ENCODE peak calls at places on chromosomes 4 and X, in four cellular contexts. T is GM12878, L is K562, Q is HepG2. F is an unnamed sample.

GRCh38 chr4:112765317-112765989 is 128.5 kb downstream of the LARP7 start:
- DNase-seq in T (peak; percentile 7), L (peak; percentile 60), Q (peak; percentile 52), F (no peak)

GRCh38 chrX:151082077-151082948 is 94.1 kb upstream of the GPR50 start:
- DNase-seq in T (no peak), L (peak; percentile 73), Q (peak; percentile 15), F (peak; percentile 66)

GRCh38 chr4:52658671-52659015 is 458 bp downstream of the USP46 start:
- DNase-seq in T (no peak), L (peak; percentile 60), Q (no peak), F (peak; percentile 28)

GRCh38 chr4:71004281-71004851 is 10.9 kb downstream of the DCK start:
- DNase-seq in T (no peak), L (no peak), Q (peak; percentile 7), F (peak; percentile 41)

GRCh38 chr4:173226401-173226888 is 57.8 kb downstream of the GALNT7 start:
- DNase-seq in T (no peak), L (no peak), Q (no peak), F (no peak)

GRCh38 chrX:110341189-110342035 is 17.2 kb upstream of the RTL9 start:
- DNase-seq in T (no peak), L (no peak), Q (no peak), F (no peak)

GRCh38 chr4:81470456-81471327 is 1.0 kb downstream of the RASGEF1B start:
- DNase-seq in T (no peak), L (peak; percentile 7), Q (no peak), F (peak; percentile 29)

GRCh38 chr4:97475621-97476020 is 667.7 kb downstream of the STPG2 start:
- DNase-seq in T (no peak), L (no peak), Q (no peak), F (no peak)

GRCh38 chrX:87900320-87900908 is 382.8 kb downstream of the KLHL4 start:
- DNase-seq in T (peak; percentile 50), L (no peak), Q (no peak), F (no peak)

GRCh38 chr4:124980276-124980752 is 267.8 kb upstream of the ANKRD50 start:
- DNase-seq in T (no peak), L (no peak), Q (no peak), F (no peak)

GRCh38 chrX:153410888-153411254 is 401 bp upstream of the ZFP92 start:
- DNase-seq in T (no peak), L (no peak), Q (no peak), F (no peak)

GRCh38 chr4:103754844-103755243 is 35.1 kb upstream of the TACR3 start:
- DNase-seq in T (no peak), L (no peak), Q (peak; percentile 23), F (no peak)

GRCh38 chr4:108885211-108885610 is 122.4 kb upstream of the ETNPPL start:
- DNase-seq in T (no peak), L (no peak), Q (no peak), F (no peak)

GRCh38 chr4:99473131-99473530 is 37.7 kb upstream of the C4orf17 start:
- DNase-seq in T (no peak), L (no peak), Q (no peak), F (no peak)

GRCh38 chrX:151982217-151982616 is 7.7 kb upstream of the GABRE start:
- DNase-seq in T (no peak), L (no peak), Q (peak; percentile 78), F (no peak)

GRCh38 chr4:169142906-169143305 is 127.8 kb downstream of the SH3RF1 start:
- DNase-seq in T (no peak), L (no peak), Q (no peak), F (no peak)

DNA sequence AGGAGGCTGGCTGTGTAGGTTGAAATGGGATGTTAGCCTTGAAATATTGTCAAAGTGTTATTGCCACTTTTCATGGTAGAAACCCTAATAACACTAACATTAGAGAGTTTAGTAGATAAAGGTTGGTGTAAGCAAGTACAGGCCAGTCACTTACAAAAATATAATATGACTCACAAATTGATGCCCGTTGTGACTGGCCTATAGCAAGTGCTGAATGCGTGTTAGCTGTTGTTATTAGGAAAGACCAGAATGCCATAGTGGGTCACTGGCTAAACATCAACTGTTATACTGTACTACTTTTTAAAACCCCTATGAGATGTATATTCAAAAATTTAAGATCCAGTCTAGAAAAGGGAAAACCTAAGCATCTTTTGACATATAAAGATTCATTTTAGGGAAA is 20.4 kb upstream of the GDPD2 start:
- DNase-seq in T (no peak), L (no peak), Q (no peak), F (no peak)
- TF ChIP-seq ETV6 in T (no peak), L (no peak), Q (no peak), F (no peak)

GRCh38 chr4:23922535-23923115 is 32.8 kb upstream of the PPARGC1A start:
- DNase-seq in T (no peak), L (no peak), Q (no peak), F (no peak)
- TF ChIP-seq NR2C2 in T (no peak), L (no peak), Q (no peak), F (no peak)

DNA sequence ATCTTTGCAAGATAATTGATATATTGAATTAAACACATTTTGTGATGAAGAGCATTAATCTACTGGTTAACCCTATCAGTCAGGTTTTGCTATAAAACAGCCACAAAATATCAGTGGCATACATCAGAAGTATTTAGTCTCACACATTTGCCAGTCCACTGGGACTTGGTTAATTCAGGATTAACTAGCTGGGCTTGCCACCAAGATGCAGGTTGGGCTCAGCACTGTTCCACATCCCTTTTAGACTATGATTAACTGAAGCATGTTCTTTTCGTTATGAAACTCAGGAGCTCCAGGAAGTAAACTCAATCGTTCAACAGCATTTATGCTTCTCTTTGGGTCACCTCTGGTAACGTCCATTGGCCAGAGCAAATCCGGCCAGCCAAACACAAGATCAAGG is 538.1 kb upstream of the HS3ST1 start:
- DNase-seq in T (no peak), L (no peak), Q (no peak), F (no peak)
- TF ChIP-seq ETV6 in T (no peak), L (no peak), Q (no peak), F (no peak)

GRCh38 chrX:41666251-41666650 is 22.5 kb upstream of the GPR34 start:
- DNase-seq in T (no peak), L (no peak), Q (no peak), F (no peak)
- TF ChIP-seq NR2C2 in T (no peak), L (no peak), Q (no peak), F (no peak)

GRCh38 chr4:100898844-100899243 is 381.0 kb upstream of the EMCN start:
- DNase-seq in T (no peak), L (no peak), Q (no peak), F (no peak)

GRCh38 chr4:100894339-100894870 is 376.6 kb upstream of the EMCN start:
- DNase-seq in T (no peak), L (no peak), Q (no peak), F (no peak)

GRCh38 chr4:100891808-100892207 is 374.0 kb upstream of the EMCN start:
- DNase-seq in T (no peak), L (no peak), Q (no peak), F (no peak)

GRCh38 chr4:100900134-100900533 is 382.3 kb upstream of the EMCN start:
- DNase-seq in T (no peak), L (no peak), Q (no peak), F (no peak)

GRCh38 chr4:100895572-100896197 is 377.9 kb upstream of the EMCN start:
- DNase-seq in T (peak; percentile 19), L (no peak), Q (no peak), F (no peak)
- TF ChIP-seq ETV6 in T (no peak), L (no peak), Q (no peak), F (no peak)

GRCh38 chr4:74206088-74206826 is 48.3 kb downstream of the MTHFD2L start:
- DNase-seq in T (peak; percentile 46), L (no peak), Q (no peak), F (no peak)
- TF ChIP-seq NR2C2 in T (no peak), L (no peak), Q (no peak), F (no peak)

GRCh38 chr4:132958457-132959263 is 190.4 kb upstream of the PCDH10 start:
- DNase-seq in T (no peak), L (no peak), Q (no peak), F (no peak)

GRCh38 chr4:132955146-132955545 is 193.9 kb upstream of the PCDH10 start:
- DNase-seq in T (no peak), L (no peak), Q (no peak), F (no peak)

DNA sequence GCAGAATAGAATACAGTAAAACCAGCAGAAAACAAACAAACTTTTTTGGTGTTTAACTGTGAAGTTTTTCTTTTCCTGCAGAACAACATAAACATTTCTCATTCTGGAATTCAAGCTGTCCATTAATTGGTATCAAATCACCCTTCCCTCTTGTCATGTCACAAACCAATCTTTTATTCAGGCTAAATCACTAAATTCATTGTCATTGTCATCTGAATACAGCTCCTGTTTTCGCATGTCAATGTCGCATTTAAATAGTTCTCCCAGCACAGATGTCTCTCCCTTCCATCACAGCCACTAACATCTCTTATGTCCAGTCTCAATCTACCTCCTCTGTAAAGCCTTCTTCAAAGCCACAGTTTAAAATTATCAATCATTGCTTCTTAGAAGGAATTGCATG is 192.1 kb upstream of the PCDH10 start:
- DNase-seq in T (no peak), L (no peak), Q (no peak), F (no peak)
- TF ChIP-seq ETV6 in T (no peak), L (no peak), Q (no peak), F (no peak)

DNA sequence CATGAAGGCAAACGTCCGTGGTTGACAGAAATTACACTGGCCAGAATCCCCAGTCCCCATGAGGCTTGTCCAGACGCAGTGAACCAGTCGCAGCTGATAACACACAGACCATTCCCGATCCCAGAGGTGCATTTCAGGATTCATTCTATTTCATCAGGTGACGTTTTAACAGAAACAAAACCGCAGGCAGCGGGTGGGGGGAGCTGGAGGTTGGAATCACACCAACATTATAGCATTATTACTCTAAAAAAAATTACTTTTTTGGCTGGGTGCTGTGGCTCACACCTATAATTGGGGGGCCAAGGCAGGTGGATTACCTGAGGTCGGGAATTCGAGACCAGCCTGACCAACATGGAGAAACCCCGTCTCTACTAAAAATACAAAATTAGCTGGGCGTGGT is 25.2 kb downstream of the NOP14 start:
- DNase-seq in T (no peak), L (no peak), Q (no peak), F (no peak)
- TF ChIP-seq NR2C2 in T (no peak), L (no peak), Q (no peak), F (no peak)

DNA sequence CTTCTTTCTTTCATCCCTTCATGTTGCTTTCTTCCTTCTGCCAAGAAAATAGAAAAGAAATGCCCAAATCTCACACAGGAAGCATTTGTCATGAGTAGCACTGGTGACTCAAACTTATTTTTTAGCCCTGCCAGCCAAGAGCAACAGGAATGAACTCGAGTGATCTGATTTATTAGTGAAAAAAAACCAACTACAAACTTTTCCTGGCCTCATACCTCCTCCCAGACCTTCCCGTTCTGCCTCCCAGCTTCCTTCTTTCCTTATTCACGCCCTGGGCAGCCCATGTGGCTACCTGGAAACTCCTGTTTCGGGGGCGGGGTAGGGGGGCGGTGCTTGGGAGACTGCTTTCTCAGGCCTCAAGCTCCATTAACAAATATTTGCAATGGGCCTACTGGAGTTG is 178.5 kb downstream of the NHS start:
- DNase-seq in T (no peak), L (no peak), Q (no peak), F (peak; percentile 41)
- TF ChIP-seq ETV6 in T (no peak), L (no peak), Q (no peak), F (no peak)

F was measured in WTC11.